ENCODE peak calls at places on chromosomes 13 and 19, in five cellular contexts. X is body of pancreas, K is IMR-90, L is RWPE2, G is neural progenitor cell. T is an unnamed sample.

GRCh38 chr19:19078801-19079200 is 15.0 kb downstream of the SLC25A42 start:
- DNase-seq in G (no peak), X (no peak), L (no peak), K (no peak), T (no peak)

GRCh38 chr19:28168557-28168956 is 1044.4 kb downstream of the UQCRFS1 start:
- DNase-seq in X (no peak), K (no peak), G (peak), L (no peak), T (no peak)

GRCh38 chr19:16202320-16203255 is 4.9 kb downstream of the AP1M1 start:
- DNase-seq in G (no peak), K (no peak), L (no peak), X (no peak), T (no peak)

GRCh38 chr13:113044431-113045114 is 61.0 kb upstream of the F7 start:
- DNase-seq in G (no peak), L (no peak), X (no peak), K (no peak), T (no peak)

GRCh38 chr13:20411638-20412342 is 113.9 kb downstream of the CRYL1 start:
- DNase-seq in L (no peak), G (no peak), K (no peak), X (no peak), T (no peak)

GRCh38 chr13:77650409-77650808 is 47.1 kb upstream of the SLAIN1 start:
- DNase-seq in X (no peak), G (no peak), L (no peak), K (no peak), T (no peak)

GRCh38 chr19:1672038-1672768 is 19.8 kb upstream of the TCF3 start:
- DNase-seq in G (peak), K (peak), L (peak), X (peak), T (no peak)

GRCh38 chr13:31801088-31801487 is 61.8 kb downstream of the RXFP2 start:
- DNase-seq in L (no peak), G (no peak), K (no peak), X (no peak), T (no peak)

GRCh38 chr13:25771208-25771607 is 280.6 kb downstream of the SHISA2 start:
- DNase-seq in G (no peak), X (no peak), K (no peak), L (no peak), T (peak)

GRCh38 chr19:33219261-33219812 is 6.3 kb downstream of the SLC7A10 start:
- DNase-seq in X (no peak), K (peak), L (no peak), G (peak), T (peak)

GRCh38 chr13:97133955-97134354 is 88.2 kb upstream of the MBNL2 start:
- DNase-seq in K (no peak), X (no peak), L (no peak), G (no peak), T (no peak)

GRCh38 chr13:76856141-76856571 is 30.0 kb downstream of the KCTD12 start:
- DNase-seq in G (no peak), L (peak), X (no peak), K (peak), T (peak)

GRCh38 chr13:23899555-23899954 is 2.3 kb upstream of the C1QTNF9B start:
- DNase-seq in K (peak), L (no peak), G (peak), X (no peak), T (peak)

GRCh38 chr19:50475101-50475568 is 1.2 kb upstream of the EMC10 start:
- DNase-seq in X (no peak), G (no peak), L (no peak), K (no peak), T (no peak)

GRCh38 chr13:23570099-23570926 is at the start of gene TNFRSF19:
- DNase-seq in L (no peak), X (peak), K (peak), G (peak), T (peak)

GRCh38 chr19:1513492-1514294 is 874 bp upstream of the ADAMTSL5 start:
- DNase-seq in K (peak), X (peak), G (peak), L (no peak), T (no peak)

GRCh38 chr19:3065675-3066357 is 3.5 kb upstream of the TLE5 start:
- DNase-seq in K (no peak), X (peak), L (no peak), G (no peak), T (no peak)

GRCh38 chr13:94312511-94313191 is 166.8 kb downstream of the DCT start:
- DNase-seq in K (no peak), X (no peak), G (peak), L (no peak), T (no peak)

GRCh38 chr13:109274188-109274821 is 512.1 kb downstream of the IRS2 start:
- DNase-seq in X (no peak), L (no peak), K (peak), G (peak), T (peak)

GRCh38 chr19:860481-861098 is 1.1 kb downstream of the CFD start:
- DNase-seq in G (peak), X (peak), L (no peak), K (peak), T (no peak)

GRCh38 chr13:112428704-112429103 is 52.5 kb downstream of the SPACA7 start:
- DNase-seq in K (no peak), X (no peak), L (no peak), G (no peak), T (no peak)

GRCh38 chr13:106867249-106867648 is 299.3 kb upstream of the ARGLU1 start:
- DNase-seq in G (peak), X (no peak), K (no peak), L (no peak), T (peak)

GRCh38 chr13:62375653-62376052 is 960.0 kb upstream of the PCDH20 start:
- DNase-seq in L (no peak), K (no peak), G (no peak), X (no peak), T (no peak)

GRCh38 chr19:38264486-38265212 is at the start of gene SPINT2:
- DNase-seq in G (peak), X (no peak), K (no peak), L (peak), T (no peak)

GRCh38 chr19:5627395-5627904 is 4.6 kb downstream of the SAFB start:
- DNase-seq in L (no peak), X (no peak), G (peak), K (peak), T (peak)

GRCh38 chr13:110287031-110287828 is 19.7 kb downstream of the COL4A1 start:
- DNase-seq in G (no peak), L (no peak), X (no peak), K (no peak), T (peak)

GRCh38 chr13:113029487-113030258 is 60.7 kb downstream of the MCF2L start:
- DNase-seq in L (no peak), X (peak), G (peak), K (no peak), T (no peak)

GRCh38 chr19:2049741-2050348 is 1.2 kb downstream of the MKNK2 start:
- DNase-seq in G (peak), L (peak), K (peak), X (peak), T (peak)

GRCh38 chr13:26377038-26377437 is 123.1 kb downstream of the CDK8 start:
- DNase-seq in L (no peak), G (peak), X (no peak), K (peak), T (peak)

GRCh38 chr19:13297023-13297422 is 146.8 kb downstream of the IER2 start:
- DNase-seq in K (peak), L (no peak), X (no peak), G (no peak), T (no peak)

GRCh38 chr13:41017153-41017552 is 2.0 kb downstream of the ELF1 start:
- DNase-seq in K (no peak), X (no peak), G (no peak), L (no peak), T (no peak)

GRCh38 chr13:105278797-105279425 is 1256.6 kb downstream of the EFNB2 start:
- DNase-seq in G (peak), K (no peak), X (no peak), L (no peak), T (no peak)

GRCh38 chr19:7191946-7192691 is 102.1 kb downstream of the INSR start:
- DNase-seq in K (no peak), G (no peak), L (no peak), X (no peak), T (no peak)

GRCh38 chr13:39317284-39317683 is 279.0 kb downstream of the NHLRC3 start:
- DNase-seq in G (no peak), K (peak), X (no peak), L (no peak), T (peak)

GRCh38 chr19:42386974-42387707 is 3.0 kb downstream of the CNFN start:
- DNase-seq in K (peak), L (no peak), G (peak), X (peak), T (peak)

GRCh38 chr19:3478409-3479176 is 1.7 kb downstream of the SMIM24 start:
- DNase-seq in K (no peak), X (no peak), G (no peak), L (no peak), T (no peak)

GRCh38 chr19:3048190-3048533 is 14.1 kb downstream of the TLE5 start:
- DNase-seq in X (no peak), K (no peak), L (no peak), G (no peak), T (no peak)

GRCh38 chr13:48410199-48410598 is 2.7 kb downstream of the LPAR6 start:
- DNase-seq in L (no peak), K (no peak), G (no peak), X (no peak), T (no peak)

GRCh38 chr13:100767192-100767591 is 92.6 kb upstream of the TMTC4 start:
- DNase-seq in K (no peak), X (no peak), G (no peak), L (no peak), T (no peak)
- TF ChIP-seq CTCF in K (no peak), X (no peak), G (no peak), L (no peak), T (no peak)

DNA sequence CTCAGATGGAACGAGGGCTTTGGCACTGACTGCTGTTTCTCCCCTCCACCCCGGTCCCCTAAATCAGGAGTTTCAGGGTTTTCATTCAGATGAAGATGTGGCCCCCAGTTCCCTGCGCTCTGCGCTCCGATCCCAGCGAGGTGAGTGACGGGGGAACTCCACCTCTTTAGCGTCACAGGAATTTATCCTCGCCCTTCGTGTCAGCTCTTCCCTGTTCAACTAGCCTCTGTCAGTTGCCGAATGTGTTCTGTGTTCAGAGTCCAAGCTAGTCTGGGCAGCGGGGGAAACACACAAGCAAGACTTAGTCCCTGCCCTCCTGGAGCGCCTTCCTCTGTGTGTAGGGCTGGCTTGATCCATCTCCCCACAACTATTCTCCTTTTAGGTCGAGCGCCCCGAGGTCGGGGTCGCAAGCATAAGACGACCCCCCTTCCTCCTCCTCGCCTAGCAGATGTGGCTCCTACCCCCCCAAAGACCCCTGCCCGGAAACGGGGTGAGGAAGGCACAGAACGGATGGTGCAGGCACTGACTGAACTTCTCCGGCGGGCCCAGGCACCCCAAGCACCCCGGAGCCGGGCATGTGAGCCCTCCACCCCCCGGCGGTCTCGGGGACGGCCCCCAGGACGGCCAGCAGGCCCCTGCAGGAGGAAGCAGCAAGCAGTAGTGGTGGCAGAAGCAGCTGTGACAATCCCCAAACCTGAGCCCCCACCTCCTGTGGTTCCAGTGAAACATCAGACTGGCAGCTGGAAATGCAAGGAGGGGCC is 1.8 kb downstream of the KMT2B start:
- DNase-seq in L (peak), G (no peak), X (no peak), K (no peak), T (no peak)
- H3K4me3 ChIP-seq in L (peak), G (peak), X (no peak), K (no peak), T (peak)

GRCh38 chr13:73366241-73366640 is 307.4 kb downstream of the KLF5 start:
- DNase-seq in K (no peak), L (no peak), X (no peak), G (no peak), T (no peak)

GRCh38 chr13:73369095-73369494 is 310.3 kb downstream of the KLF5 start:
- DNase-seq in L (no peak), X (no peak), G (no peak), K (no peak), T (no peak)

GRCh38 chr13:73367886-73368285 is 309.1 kb downstream of the KLF5 start:
- DNase-seq in L (no peak), G (no peak), X (no peak), K (no peak), T (no peak)

GRCh38 chr13:73370066-73370465 is 311.3 kb downstream of the KLF5 start:
- DNase-seq in L (no peak), X (no peak), K (no peak), G (no peak), T (no peak)

DNA sequence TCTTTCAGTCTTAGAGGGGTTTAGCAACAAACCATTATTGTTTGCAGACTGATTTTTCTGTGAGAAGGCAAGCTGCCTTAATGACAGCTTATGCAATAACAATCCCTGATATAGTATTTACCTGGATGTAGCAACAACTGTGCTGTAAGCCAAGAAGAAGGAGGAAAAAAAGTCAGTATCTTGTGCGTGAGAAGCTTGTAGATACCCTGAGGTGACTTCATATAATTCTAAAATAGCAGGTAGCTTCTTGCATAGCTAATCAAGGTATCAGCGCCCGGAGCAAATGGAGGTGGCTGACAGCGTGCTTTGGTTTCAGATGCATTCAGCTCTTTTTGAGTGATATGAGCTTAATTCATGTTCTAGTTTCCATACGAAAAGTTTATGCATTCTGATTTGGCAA is 309.8 kb downstream of the KLF5 start:
- DNase-seq in X (no peak), K (no peak), L (no peak), G (no peak), T (no peak)
- H3K27ac ChIP-seq in X (no peak), K (no peak), L (peak), G (no peak), T (no peak)

DNA sequence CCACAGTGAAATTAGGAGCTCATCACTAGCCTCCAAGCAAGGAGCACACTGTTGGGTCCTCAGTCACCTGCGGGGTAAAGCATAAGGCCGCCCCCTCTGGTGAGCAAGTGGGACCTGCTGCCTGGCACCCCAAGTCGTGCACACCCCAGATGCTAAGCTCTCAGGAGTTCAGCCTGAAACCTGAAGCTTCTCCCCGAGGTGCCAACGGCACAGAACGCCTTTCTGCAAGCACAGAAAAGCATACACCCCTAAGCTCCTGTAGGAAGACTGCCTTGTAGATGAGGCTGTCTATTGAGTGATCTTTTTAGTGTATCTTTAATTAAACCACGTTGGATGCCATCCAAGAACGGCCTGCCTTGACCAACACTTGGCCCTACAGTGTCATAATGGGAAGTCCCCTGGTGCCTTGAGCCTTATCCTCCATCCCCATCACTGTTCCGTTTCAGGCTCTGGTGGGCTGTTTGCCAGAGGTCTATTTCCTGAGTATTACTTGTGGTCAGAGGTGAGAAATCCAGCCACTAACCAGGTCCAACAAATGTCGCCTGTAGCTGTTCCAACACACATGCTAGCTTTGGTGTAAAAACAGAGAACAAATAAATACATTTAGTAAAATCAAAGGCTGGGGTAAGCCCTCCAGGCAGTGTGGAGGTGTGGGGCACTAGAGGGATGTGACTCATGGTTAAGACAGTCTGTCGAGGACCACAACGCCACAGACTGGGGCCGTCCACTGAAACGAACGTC is 44.8 kb downstream of the C13orf42 start:
- DNase-seq in K (peak), G (no peak), L (no peak), X (no peak), T (peak)
- TF ChIP-seq CTCF in K (no peak), G (no peak), L (no peak), X (no peak), T (no peak)

DNA sequence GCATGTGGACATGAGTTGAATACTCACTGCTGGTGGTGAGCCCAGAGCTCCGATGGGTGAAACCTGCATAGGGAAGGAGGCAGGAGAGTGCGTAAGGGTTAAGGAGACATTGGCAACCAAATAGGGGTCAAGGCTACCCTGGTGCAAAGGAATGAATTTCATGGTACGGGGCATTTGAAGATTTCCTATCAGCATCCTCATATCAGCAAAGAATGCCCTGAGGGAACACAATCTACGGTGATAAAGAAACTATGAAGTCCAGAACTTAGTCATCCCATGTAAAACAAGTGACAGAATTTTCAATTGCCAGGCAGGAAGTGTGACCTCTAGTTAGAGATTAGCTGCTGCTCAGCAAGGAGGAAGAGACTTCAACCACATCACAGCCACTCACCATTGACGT is 64.9 kb downstream of the MBD3L1 start:
- DNase-seq in G (no peak), K (no peak), X (no peak), L (no peak), T (no peak)
- H3K4me3 ChIP-seq in G (no peak), K (no peak), X (no peak), L (no peak), T (no peak)

GRCh38 chr19:49357186-49357585 is 5.0 kb downstream of the TEAD2 start:
- DNase-seq in X (no peak), K (no peak), G (no peak), L (no peak), T (no peak)

GRCh38 chr19:49361438-49362047 is 673 bp downstream of the TEAD2 start:
- DNase-seq in L (no peak), X (peak), K (peak), G (peak), T (peak)

GRCh38 chr19:49362048-49362925 is at the start of gene TEAD2:
- DNase-seq in K (peak), G (peak), L (no peak), X (peak), T (peak)

GRCh38 chr19:49362926-49363264 is 679 bp upstream of the TEAD2 start:
- DNase-seq in X (peak), L (no peak), K (peak), G (no peak), T (peak)

DNA sequence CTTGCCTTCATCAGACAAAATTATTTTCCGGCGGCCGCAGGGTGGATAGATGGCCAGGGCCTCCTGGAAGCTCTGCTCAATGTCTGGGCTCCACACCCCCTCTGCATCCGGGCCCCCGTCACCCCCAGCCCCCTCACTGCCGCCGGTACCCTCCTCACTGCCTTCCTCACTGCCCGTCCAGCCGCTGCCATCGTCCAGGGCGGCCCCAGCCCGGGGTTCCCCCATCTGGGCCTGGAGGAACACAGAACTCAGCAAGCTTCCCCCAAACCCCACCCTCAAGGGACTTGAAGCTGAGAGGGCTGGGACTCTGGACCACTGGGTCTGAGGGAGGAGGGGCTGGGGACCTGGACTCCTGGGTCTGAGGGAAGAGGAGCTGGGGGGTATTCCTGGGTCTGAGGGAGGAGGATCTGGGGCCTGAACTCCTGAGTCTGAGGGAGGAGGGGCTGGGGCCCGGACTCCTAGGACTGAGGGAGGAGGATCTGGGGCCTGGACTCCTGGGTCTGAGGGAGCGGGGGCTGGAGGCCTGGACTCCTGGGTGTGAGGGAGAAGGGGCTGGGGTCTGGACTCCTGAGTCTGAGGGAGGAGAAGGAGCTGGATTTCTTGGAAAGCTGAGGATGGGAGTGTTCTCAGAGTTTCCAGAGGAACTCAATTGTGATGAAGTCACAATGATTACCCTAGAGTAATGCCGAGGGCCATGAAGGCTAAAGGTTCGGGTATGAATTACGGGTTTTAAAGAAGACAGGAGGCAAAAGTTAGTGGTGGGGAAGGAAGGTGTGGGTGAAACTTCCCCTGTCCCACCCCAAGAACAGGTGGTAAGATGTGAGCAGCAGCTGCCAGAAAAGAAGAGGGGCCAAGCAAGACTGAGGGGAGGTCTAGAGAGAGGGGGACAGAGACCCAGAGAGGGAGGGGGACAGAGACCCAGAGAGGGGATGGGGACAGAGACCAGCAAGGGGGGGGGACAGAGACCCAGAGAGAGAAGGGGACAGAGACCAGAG is 2.1 kb downstream of the TEAD2 start:
- DNase-seq in K (no peak), L (no peak), X (no peak), G (no peak), T (no peak)
- H3K27ac ChIP-seq in K (peak), L (no peak), X (peak), G (no peak), T (no peak)